ENCODE peak calls at places on chromosomes 3 and 15, in four cellular contexts. One of them, this sample, is unnamed.

GRCh38 chr3:161264771-161265343 is 43.7 kb downstream of the NMD3 start:
- DNase-seq in lung: no peak
- DNase-seq in glutamatergic neuron: no peak
- DNase-seq in cardiac fibroblast: peak; percentile 34
- DNase-seq in this sample: no peak

GRCh38 chr3:31495971-31496370 is 36.8 kb upstream of the STT3B start:
- DNase-seq in cardiac fibroblast: peak; percentile 68
- DNase-seq in lung: no peak
- DNase-seq in glutamatergic neuron: no peak
- DNase-seq in this sample: no peak

GRCh38 chr15:51288143-51289065 is 50.0 kb downstream of the CYP19A1 start:
- DNase-seq in cardiac fibroblast: peak; percentile 64
- DNase-seq in lung: no peak
- DNase-seq in glutamatergic neuron: peak; percentile 46
- DNase-seq in this sample: no peak

GRCh38 chr15:36519067-36519466 is 60.4 kb upstream of the CDIN1 start:
- DNase-seq in lung: no peak
- DNase-seq in cardiac fibroblast: no peak
- DNase-seq in glutamatergic neuron: no peak
- DNase-seq in this sample: no peak

GRCh38 chr15:57878573-57878972 is 172.1 kb downstream of the POLR2M start:
- DNase-seq in glutamatergic neuron: no peak
- DNase-seq in lung: no peak
- DNase-seq in cardiac fibroblast: peak; percentile 43
- DNase-seq in this sample: no peak

GRCh38 chr3:156553705-156554356 is 1.1 kb downstream of the SSR3 start:
- DNase-seq in lung: no peak
- DNase-seq in glutamatergic neuron: no peak
- DNase-seq in cardiac fibroblast: peak; percentile 79
- DNase-seq in this sample: no peak

GRCh38 chr3:10449436-10449835 is 56.0 kb downstream of the ATP2B2 start:
- DNase-seq in glutamatergic neuron: no peak
- DNase-seq in lung: no peak
- DNase-seq in cardiac fibroblast: no peak
- DNase-seq in this sample: no peak

GRCh38 chr3:183149915-183150825 is 12.4 kb downstream of the LAMP3 start:
- DNase-seq in cardiac fibroblast: peak; percentile 73
- DNase-seq in glutamatergic neuron: no peak
- DNase-seq in lung: peak; percentile 39
- DNase-seq in this sample: no peak

GRCh38 chr15:58742022-58742421 is 7.5 kb downstream of the ADAM10 start:
- DNase-seq in glutamatergic neuron: no peak
- DNase-seq in cardiac fibroblast: no peak
- DNase-seq in lung: no peak
- DNase-seq in this sample: no peak

GRCh38 chr3:72632129-72632528 is 216.1 kb downstream of the SHQ1 start:
- DNase-seq in glutamatergic neuron: no peak
- DNase-seq in cardiac fibroblast: peak; percentile 18
- DNase-seq in lung: no peak
- DNase-seq in this sample: no peak

GRCh38 chr15:51793521-51793920 is 35.9 kb upstream of the TMOD3 start:
- DNase-seq in lung: peak; percentile 49
- DNase-seq in cardiac fibroblast: peak; percentile 51
- DNase-seq in glutamatergic neuron: no peak
- DNase-seq in this sample: no peak

GRCh38 chr3:128623762-128624176 is 26.8 kb downstream of the RPN1 start:
- DNase-seq in cardiac fibroblast: peak; percentile 97
- DNase-seq in lung: no peak
- DNase-seq in glutamatergic neuron: no peak
- DNase-seq in this sample: no peak

GRCh38 chr3:157347577-157348303 is 88.9 kb upstream of the PTX3 start:
- DNase-seq in glutamatergic neuron: peak; percentile 33
- DNase-seq in cardiac fibroblast: peak; percentile 92
- DNase-seq in lung: no peak
- DNase-seq in this sample: no peak

GRCh38 chr3:167184511-167184910 is 195.6 kb downstream of the ZBBX start:
- DNase-seq in glutamatergic neuron: no peak
- DNase-seq in cardiac fibroblast: no peak
- DNase-seq in lung: no peak
- DNase-seq in this sample: no peak

GRCh38 chr15:51758645-51759044 is 7.2 kb downstream of the TMOD2 start:
- DNase-seq in lung: no peak
- DNase-seq in cardiac fibroblast: peak; percentile 76
- DNase-seq in glutamatergic neuron: no peak
- DNase-seq in this sample: no peak

GRCh38 chr3:153219147-153219546 is 57.1 kb downstream of the RAP2B start:
- DNase-seq in glutamatergic neuron: no peak
- DNase-seq in cardiac fibroblast: peak; percentile 58
- DNase-seq in lung: no peak
- DNase-seq in this sample: no peak

GRCh38 chr15:40050788-40051615 is 12.0 kb upstream of the SRP14 start:
- DNase-seq in glutamatergic neuron: no peak
- DNase-seq in lung: no peak
- DNase-seq in cardiac fibroblast: no peak
- DNase-seq in this sample: no peak

GRCh38 chr3:15007681-15008141 is 57.4 kb downstream of the MRPS25 start:
- DNase-seq in glutamatergic neuron: no peak
- DNase-seq in cardiac fibroblast: peak; percentile 82
- DNase-seq in lung: no peak
- DNase-seq in this sample: no peak

GRCh38 chr15:70974004-70974832 is 81.6 kb downstream of the LRRC49 start:
- DNase-seq in lung: no peak
- DNase-seq in cardiac fibroblast: peak; percentile 85
- DNase-seq in glutamatergic neuron: no peak
- DNase-seq in this sample: no peak

GRCh38 chr15:32766101-32766500 is 48.3 kb downstream of the GREM1 start:
- DNase-seq in glutamatergic neuron: no peak
- DNase-seq in cardiac fibroblast: no peak
- DNase-seq in lung: no peak
- DNase-seq in this sample: no peak

GRCh38 chr3:175107231-175107630 is 248.1 kb downstream of the NAALADL2 start:
- DNase-seq in glutamatergic neuron: no peak
- DNase-seq in lung: no peak
- DNase-seq in cardiac fibroblast: no peak
- DNase-seq in this sample: no peak

GRCh38 chr3:46660543-46661523 is 32.6 kb downstream of the ALS2CL start:
- DNase-seq in lung: no peak
- DNase-seq in cardiac fibroblast: no peak
- DNase-seq in glutamatergic neuron: no peak
- DNase-seq in this sample: no peak

GRCh38 chr3:33957176-33957575 is 158.7 kb downstream of the PDCD6IP start:
- DNase-seq in glutamatergic neuron: no peak
- DNase-seq in cardiac fibroblast: no peak
- DNase-seq in lung: no peak
- DNase-seq in this sample: no peak

GRCh38 chr15:80474224-80474619 is 70.0 kb downstream of the ARNT2 start:
- DNase-seq in lung: no peak
- DNase-seq in glutamatergic neuron: no peak
- DNase-seq in cardiac fibroblast: no peak
- DNase-seq in this sample: no peak

GRCh38 chr3:38648024-38648658 is 1.3 kb downstream of the SCN5A start:
- DNase-seq in lung: no peak
- DNase-seq in glutamatergic neuron: no peak
- DNase-seq in cardiac fibroblast: no peak
- DNase-seq in this sample: no peak

GRCh38 chr3:172373912-172374311 is 74.3 kb downstream of the GHSR start:
- DNase-seq in lung: no peak
- DNase-seq in glutamatergic neuron: no peak
- DNase-seq in cardiac fibroblast: no peak
- DNase-seq in this sample: no peak

GRCh38 chr3:70309591-70309990 is 2.8 kb downstream of the MDFIC2 start:
- DNase-seq in cardiac fibroblast: no peak
- DNase-seq in lung: no peak
- DNase-seq in glutamatergic neuron: no peak
- DNase-seq in this sample: no peak

GRCh38 chr3:31892500-31892899 is 88.6 kb downstream of the OSBPL10 start:
- DNase-seq in cardiac fibroblast: no peak
- DNase-seq in glutamatergic neuron: no peak
- DNase-seq in lung: no peak
- DNase-seq in this sample: no peak

GRCh38 chr3:54506603-54507002 is 384.3 kb downstream of the CACNA2D3 start:
- DNase-seq in lung: peak; percentile 14
- DNase-seq in glutamatergic neuron: no peak
- DNase-seq in cardiac fibroblast: no peak
- DNase-seq in this sample: no peak

GRCh38 chr15:57496946-57497944 is 94.5 kb upstream of the MYZAP start:
- DNase-seq in lung: peak; percentile 51
- DNase-seq in cardiac fibroblast: no peak
- DNase-seq in glutamatergic neuron: no peak
- DNase-seq in this sample: no peak

GRCh38 chr15:52124270-52124878 is 11.8 kb upstream of the BCL2L10 start:
- DNase-seq in lung: no peak
- DNase-seq in cardiac fibroblast: peak; percentile 77
- DNase-seq in glutamatergic neuron: no peak
- DNase-seq in this sample: no peak

GRCh38 chr15:89695198-89695597 is 4.6 kb downstream of the WDR93 start:
- DNase-seq in lung: no peak
- DNase-seq in cardiac fibroblast: no peak
- DNase-seq in glutamatergic neuron: no peak
- DNase-seq in this sample: no peak

GRCh38 chr3:114857281-114857680 is 289.8 kb downstream of the ZBTB20 start:
- DNase-seq in glutamatergic neuron: no peak
- DNase-seq in cardiac fibroblast: no peak
- DNase-seq in lung: no peak
- DNase-seq in this sample: no peak

GRCh38 chr3:12809001-12809400 is 12.5 kb downstream of the CAND2 start:
- DNase-seq in glutamatergic neuron: no peak
- DNase-seq in cardiac fibroblast: no peak
- DNase-seq in lung: no peak
- DNase-seq in this sample: no peak

GRCh38 chr3:4224331-4224730 is 78.8 kb upstream of the SETMAR start:
- DNase-seq in glutamatergic neuron: no peak
- DNase-seq in lung: no peak
- DNase-seq in cardiac fibroblast: no peak
- DNase-seq in this sample: no peak

GRCh38 chr3:452221-452620 is 255.7 kb downstream of the CHL1 start:
- DNase-seq in cardiac fibroblast: no peak
- DNase-seq in lung: no peak
- DNase-seq in glutamatergic neuron: no peak
- DNase-seq in this sample: no peak

GRCh38 chr3:153624310-153625030 is 462.4 kb downstream of the RAP2B start:
- DNase-seq in cardiac fibroblast: no peak
- DNase-seq in lung: no peak
- DNase-seq in glutamatergic neuron: no peak
- DNase-seq in this sample: no peak

GRCh38 chr3:147937341-147937740 is 528.2 kb downstream of the ZIC1 start:
- DNase-seq in lung: no peak
- DNase-seq in glutamatergic neuron: no peak
- DNase-seq in cardiac fibroblast: no peak
- DNase-seq in this sample: no peak

GRCh38 chr15:72463702-72464101 is 10.4 kb upstream of the ARIH1 start:
- DNase-seq in lung: no peak
- DNase-seq in glutamatergic neuron: no peak
- DNase-seq in cardiac fibroblast: no peak
- DNase-seq in this sample: no peak
- TF ChIP-seq CTCF in lung: no peak
- TF ChIP-seq CTCF in glutamatergic neuron: no peak
- TF ChIP-seq CTCF in cardiac fibroblast: no peak
- TF ChIP-seq CTCF in this sample: no peak

DNA sequence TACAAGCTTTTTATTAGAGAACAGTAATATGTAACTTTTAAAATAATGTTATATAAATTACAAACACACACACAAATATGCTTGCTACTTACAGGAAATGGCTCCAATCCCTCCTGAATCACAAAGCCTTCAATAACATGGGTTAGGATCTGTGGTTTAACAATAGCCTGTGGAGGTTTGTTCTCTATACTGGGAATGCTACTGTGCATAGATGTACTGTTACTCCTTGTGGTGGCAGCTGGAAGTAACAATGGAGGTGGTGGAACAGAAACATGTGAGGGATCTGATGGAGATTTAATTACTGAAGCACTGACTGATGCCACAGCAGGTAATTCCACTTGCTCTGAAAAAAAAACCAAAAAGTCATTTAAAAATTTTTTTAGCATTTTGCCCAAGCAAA is 64.4 kb downstream of the PHC3 start:
- DNase-seq in cardiac fibroblast: peak; percentile 29
- DNase-seq in glutamatergic neuron: no peak
- DNase-seq in lung: no peak
- DNase-seq in this sample: no peak
- TF ChIP-seq CTCF in cardiac fibroblast: peak; percentile 45
- TF ChIP-seq CTCF in glutamatergic neuron: peak; percentile 15
- TF ChIP-seq CTCF in lung: no peak
- TF ChIP-seq CTCF in this sample: no peak

DNA sequence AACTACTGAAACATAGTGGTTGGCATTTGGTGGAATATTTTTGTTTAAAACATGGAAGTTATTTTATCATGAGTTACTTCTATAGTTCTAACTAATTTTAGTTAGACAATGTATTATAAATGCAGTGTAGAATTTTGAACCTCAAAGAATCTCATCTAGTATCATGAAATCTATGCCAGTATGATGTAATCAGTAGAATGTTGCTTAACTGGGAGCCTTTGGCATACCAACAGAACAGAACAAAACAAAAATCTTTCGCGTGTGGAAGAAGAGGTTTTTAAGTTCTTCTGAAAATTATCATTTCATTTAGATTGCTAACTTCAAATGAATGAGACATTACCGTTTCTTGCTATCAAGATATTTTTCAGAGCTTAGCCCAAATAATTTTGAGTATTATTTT is 98.4 kb upstream of the LRRFIP2 start:
- DNase-seq in cardiac fibroblast: peak; percentile 52
- DNase-seq in glutamatergic neuron: no peak
- DNase-seq in lung: no peak
- DNase-seq in this sample: no peak
- TF ChIP-seq CTCF in cardiac fibroblast: no peak
- TF ChIP-seq CTCF in glutamatergic neuron: no peak
- TF ChIP-seq CTCF in lung: no peak
- TF ChIP-seq CTCF in this sample: no peak

DNA sequence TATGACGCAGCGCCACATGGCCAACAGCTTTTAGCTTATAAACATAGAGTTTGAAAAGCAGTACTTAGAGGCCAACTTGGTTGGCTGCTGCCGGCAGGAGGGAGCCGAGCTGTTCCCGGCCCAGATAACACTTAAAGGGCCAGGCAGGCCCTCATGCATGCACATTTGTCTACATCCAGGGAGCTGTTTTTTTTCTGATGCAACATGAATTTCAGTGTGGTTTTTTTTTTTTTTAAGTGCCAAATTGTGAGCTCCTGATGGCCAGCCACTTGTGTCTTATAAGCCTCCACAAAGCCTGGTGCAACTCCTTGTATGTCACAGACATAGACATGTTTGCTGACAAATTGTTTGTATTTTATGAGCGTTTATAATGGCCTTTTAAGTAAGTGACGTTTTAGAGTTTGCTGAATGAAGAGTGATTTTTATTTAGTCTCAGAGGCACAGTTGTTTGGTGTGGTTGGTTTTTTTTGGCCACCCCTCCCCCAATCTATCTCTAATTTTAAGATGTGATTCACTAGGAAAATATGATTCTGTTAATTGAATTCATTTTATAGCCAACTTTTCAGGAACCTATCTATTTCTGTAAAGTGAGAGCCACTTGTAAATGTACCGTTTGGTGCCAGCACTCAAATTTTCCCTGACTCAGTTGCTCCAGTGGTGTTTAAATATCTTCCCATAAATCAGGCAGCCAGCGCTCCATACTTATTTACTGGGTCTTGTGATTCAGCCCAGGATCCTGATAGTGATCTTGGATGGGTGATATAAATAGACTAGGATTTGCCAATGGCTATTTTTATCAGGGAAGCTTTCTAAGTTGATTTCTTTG is 134.3 kb downstream of the VGLL4 start:
- DNase-seq in glutamatergic neuron: peak; percentile 47
- DNase-seq in cardiac fibroblast: peak; percentile 89
- DNase-seq in lung: peak; percentile 52
- DNase-seq in this sample: no peak
- TF ChIP-seq CTCF in glutamatergic neuron: no peak
- TF ChIP-seq CTCF in cardiac fibroblast: peak; percentile 15
- TF ChIP-seq CTCF in lung: no peak
- TF ChIP-seq CTCF in this sample: no peak

This sample was measured in GM20000.